ENCODE peak calls at places on chromosomes 1 and 21, in eight cellular contexts. L is IMR-90; E is CD8-positive, alpha-beta T cell; Q is suprapubic skin; C is GM23338; Y is colonic mucosa; B is pancreas; U is ovary. J is an unnamed sample. For H3K4me1, the result is how much of the 10 kb centered on the place peaks cover.

GRCh38 chr1:46184920-46185658 is 8.8 kb upstream of the P3R3URF start:
- DNase-seq in L (no peak), E (no peak), Q (no peak), C (no peak), Y (peak), B (no peak), U (no peak), J (no peak)

GRCh38 chr1:29193879-29194455 is 12.3 kb upstream of the SRSF4 start:
- DNase-seq in L (no peak), E (no peak), Q (no peak), C (no peak), Y (no peak), B (no peak), U (no peak), J (no peak)

GRCh38 chr1:153791856-153792253 is 16.6 kb downstream of the SLC27A3 start:
- DNase-seq in L (peak), E (no peak), Q (no peak), C (no peak), Y (no peak), B (no peak), U (no peak), J (no peak)

GRCh38 chr1:106700151-106700550 is 356.3 kb upstream of the PRMT6 start:
- DNase-seq in L (peak), E (no peak), Q (no peak), C (no peak), Y (no peak), B (no peak), U (no peak), J (no peak)

GRCh38 chr21:26123012-26123411 is 47.6 kb downstream of the APP start:
- DNase-seq in L (peak), E (no peak), Q (no peak), C (no peak), Y (no peak), B (no peak), U (no peak), J (no peak)

GRCh38 chr1:111290104-111290503 is 547 bp upstream of the CHIA start:
- DNase-seq in L (no peak), E (no peak), Q (no peak), C (no peak), Y (no peak), B (no peak), U (no peak), J (no peak)

GRCh38 chr21:28142692-28143091 is 850.0 kb downstream of the LTN1 start:
- DNase-seq in L (peak), E (no peak), Q (no peak), C (no peak), Y (no peak), B (no peak), U (no peak), J (no peak)

GRCh38 chr1:42429623-42430022 is 26.2 kb downstream of the ZMYND12 start:
- DNase-seq in L (no peak), E (no peak), Q (no peak), C (no peak), Y (no peak), B (no peak), U (no peak), J (no peak)

GRCh38 chr1:20366766-20367602 is 76.3 kb downstream of the VWA5B1 start:
- DNase-seq in L (peak), E (no peak), Q (no peak), C (peak), Y (peak), B (peak), U (no peak), J (peak)

GRCh38 chr1:150532860-150533259 is 16.3 kb upstream of the ADAMTSL4 start:
- DNase-seq in L (no peak), E (no peak), Q (no peak), C (no peak), Y (no peak), B (no peak), U (no peak), J (no peak)

GRCh38 chr1:150535511-150536281 is 13.5 kb upstream of the ADAMTSL4 start:
- DNase-seq in L (peak), E (no peak), Q (no peak), C (no peak), Y (no peak), B (no peak), U (no peak), J (no peak)

GRCh38 chr1:150536836-150537731 is 12.1 kb upstream of the ADAMTSL4 start:
- DNase-seq in L (no peak), E (no peak), Q (no peak), C (no peak), Y (no peak), B (no peak), U (no peak), J (no peak)

GRCh38 chr1:150530491-150531159 is 15.1 kb downstream of the FALEC start:
- DNase-seq in L (no peak), E (no peak), Q (no peak), C (no peak), Y (no peak), B (no peak), U (no peak), J (no peak)

DNA sequence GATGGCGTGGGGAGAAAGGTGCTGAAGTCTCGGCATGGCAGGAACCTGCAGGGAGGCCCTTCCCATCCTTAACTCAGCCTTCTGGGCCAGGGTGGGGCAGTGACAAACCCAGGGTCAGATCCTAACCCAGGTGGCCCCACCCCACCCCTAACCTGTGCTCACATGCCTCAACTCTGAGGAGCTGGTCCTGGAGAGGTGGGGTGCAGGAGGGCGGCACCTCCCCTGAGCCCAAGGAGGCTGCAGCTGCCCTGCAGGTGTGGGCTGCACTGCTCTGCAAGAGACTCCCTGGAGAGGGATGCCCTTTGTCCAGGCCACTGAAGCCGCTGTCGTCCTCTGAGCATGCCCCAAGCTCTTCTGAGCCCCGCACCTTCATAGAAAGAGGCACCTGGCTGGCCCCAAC is 15.2 kb upstream of the ADAMTSL4 start:
- DNase-seq in L (no peak), E (no peak), Q (no peak), C (no peak), Y (no peak), B (no peak), U (no peak), J (no peak)
- H3K4me1 ChIP-seq in L (under half), E (under half), Q (under half), C (under half), Y (under half), B (under half), U (under half), J (under half)

GRCh38 chr1:44536357-44536756 is 131.3 kb downstream of the RNF220 start:
- DNase-seq in L (no peak), E (no peak), Q (no peak), C (peak), Y (no peak), B (no peak), U (no peak), J (no peak)

GRCh38 chr1:44534771-44535170 is 129.7 kb downstream of the RNF220 start:
- DNase-seq in L (no peak), E (no peak), Q (no peak), C (peak), Y (no peak), B (no peak), U (no peak), J (no peak)

GRCh38 chr1:44537538-44537937 is 132.5 kb downstream of the RNF220 start:
- DNase-seq in L (no peak), E (no peak), Q (no peak), C (peak), Y (no peak), B (no peak), U (no peak), J (peak)

GRCh38 chr1:44531785-44532566 is 126.9 kb downstream of the RNF220 start:
- DNase-seq in L (peak), E (no peak), Q (no peak), C (no peak), Y (no peak), B (no peak), U (no peak), J (peak)

GRCh38 chr1:44532567-44532944 is 127.5 kb downstream of the RNF220 start:
- DNase-seq in L (no peak), E (no peak), Q (no peak), C (no peak), Y (no peak), B (no peak), U (no peak), J (no peak)
- H3K27ac ChIP-seq in L (no peak), E (no peak), Q (no peak), C (no peak), Y (no peak), B (no peak), U (no peak), J (no peak)

DNA sequence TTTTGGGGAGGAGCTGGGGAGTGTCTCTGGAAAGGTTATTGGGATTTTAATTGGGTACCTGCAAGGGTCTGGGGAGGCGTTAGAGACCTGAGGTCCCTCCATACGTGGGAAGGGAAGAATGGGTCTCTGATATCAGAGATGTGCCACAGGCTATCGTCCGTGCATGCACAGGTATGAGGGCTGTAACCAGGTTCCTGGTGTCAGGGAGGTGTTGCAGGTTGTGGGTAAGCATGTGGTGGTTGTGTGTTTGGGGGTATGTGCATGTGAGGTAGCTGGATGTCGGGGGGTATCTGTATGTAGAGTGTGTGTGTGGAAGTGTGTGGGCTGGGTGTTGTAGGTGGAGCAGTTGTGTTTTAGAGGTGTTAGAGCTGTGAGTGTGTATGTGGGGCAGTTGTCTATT is 8.3 kb downstream of the AHDC1 start:
- DNase-seq in L (no peak), E (no peak), Q (no peak), C (no peak), Y (no peak), B (no peak), U (no peak), J (no peak)
- H3K4me1 ChIP-seq in L (half or more), E (half or more), Q (half or more), C (half or more), Y (under half), B (under half), U (half or more), J (under half)

GRCh38 chr1:7477593-7477992 is 293.5 kb upstream of the VAMP3 start:
- DNase-seq in L (no peak), E (no peak), Q (no peak), C (no peak), Y (no peak), B (no peak), U (no peak), J (no peak)
- H3K27ac ChIP-seq in L (peak), E (no peak), Q (no peak), C (no peak), Y (peak), B (no peak), U (peak), J (no peak)